ENCODE peak calls at places on chromosomes 4 and X, in four cellular contexts. I is foreskin fibroblast, G is NCI-H1092, W is GM19239. R is an unnamed sample.

GRCh38 chr4:57501715-57502114 is 391.5 kb upstream of the IGFBP7 start:
- DNase-seq in I (no peak), G (no peak), W (no peak), R (peak; percentile 74)

GRCh38 chrX:136047001-136047642 is 61.9 kb downstream of the SLC9A6 start:
- DNase-seq in I (peak; percentile 45), G (no peak), W (no peak), R (peak; percentile 76)

GRCh38 chr4:138242076-138242829 is at the start of gene SLC7A11:
- DNase-seq in I (peak; percentile 95), G (peak; percentile 50), W (peak; percentile 25), R (peak; percentile 99)

GRCh38 chr4:69843932-69844331 is 16.0 kb downstream of the SULT1E1 start:
- DNase-seq in I (no peak), G (no peak), W (no peak), R (no peak)

GRCh38 chr4:26076896-26077295 is 162.9 kb downstream of the SMIM20 start:
- DNase-seq in I (peak; percentile 82), G (no peak), W (no peak), R (peak; percentile 49)

GRCh38 chr4:39342731-39343130 is 23.4 kb downstream of the RFC1 start:
- DNase-seq in I (no peak), G (no peak), W (no peak), R (no peak)

GRCh38 chr4:40446785-40447184 is 111.7 kb downstream of the CHRNA9 start:
- DNase-seq in I (no peak), G (no peak), W (no peak), R (no peak)

GRCh38 chrX:7139202-7140081 is 8.1 kb upstream of the STS start:
- DNase-seq in I (peak; percentile 86), G (no peak), W (no peak), R (peak; percentile 92)

GRCh38 chr4:122845760-122846159 is 19.1 kb downstream of the FGF2 start:
- DNase-seq in I (no peak), G (no peak), W (no peak), R (no peak)

GRCh38 chrX:5306654-5307121 is 922.0 kb downstream of the NLGN4X start:
- DNase-seq in I (no peak), G (no peak), W (no peak), R (no peak)

R was measured in EH.